ENCODE peak calls at places on chromosomes 4 and X, in eight cellular contexts. D, K, M, C, H, L, Y and T are unnamed samples.

GRCh38 chr4:185592438-185592837 is 57.1 kb upstream of the PDLIM3 start:
- DNase-seq in D (no peak), K (no peak), M (no peak), C (no peak), H (no peak), L (no peak), Y (no peak), T (no peak)

GRCh38 chrX:12722314-12722713 is 68.9 kb upstream of the PRPS2 start:
- DNase-seq in D (no peak), K (no peak), M (no peak), C (no peak), H (no peak), L (no peak), Y (no peak), T (no peak)

GRCh38 chr4:151727365-151727764 is 33.4 kb downstream of the GATB start:
- DNase-seq in D (peak), K (no peak), M (no peak), C (no peak), H (peak), L (no peak), Y (no peak), T (no peak)

GRCh38 chr4:159137176-159137575 is 34.3 kb downstream of the RAPGEF2 start:
- DNase-seq in D (no peak), K (no peak), M (no peak), C (no peak), H (peak), L (no peak), Y (peak), T (no peak)

GRCh38 chr4:56791316-56791715 is 30.2 kb downstream of the SPINK2 start:
- DNase-seq in D (no peak), K (no peak), M (no peak), C (no peak), H (no peak), L (no peak), Y (no peak), T (no peak)

GRCh38 chr4:138341739-138342415 is 99.7 kb upstream of the SLC7A11 start:
- DNase-seq in D (no peak), K (no peak), M (no peak), C (no peak), H (no peak), L (no peak), Y (no peak), T (no peak)

GRCh38 chrX:154091678-154092077 is 5.8 kb downstream of the MECP2 start:
- DNase-seq in D (no peak), K (no peak), M (no peak), C (no peak), H (no peak), L (peak), Y (no peak), T (no peak)

GRCh38 chr4:81807927-81808672 is 336.4 kb upstream of the RASGEF1B start:
- DNase-seq in D (no peak), K (no peak), M (no peak), C (peak), H (peak), L (no peak), Y (peak), T (peak)

GRCh38 chr4:99998062-99998880 is 48.2 kb upstream of the H2AZ1 start:
- DNase-seq in D (peak), K (no peak), M (peak), C (no peak), H (peak), L (no peak), Y (peak), T (peak)